ENCODE peak calls at places on chromosome 12, in seven cellular contexts. L is upper lobe of right lung; H is PC-3; D is CD8-positive, alpha-beta T cell; B is prostate gland; W is heart left ventricle; N is mucosa of descending colon. K is an unnamed sample.
A peak's percentile ranks its signal among the peaks of the same experiment; 100 is the strongest.

GRCh38 chr12:70365648-70366518 is at the start of gene KCNMB4:
- DNase-seq in N (peak; percentile 61), H (peak; percentile 74), L (peak; percentile 78), W (peak; percentile 67), D (peak; percentile 67), B (peak; percentile 34), K (peak; percentile 44)

GRCh38 chr12:46124848-46125619 is 134.7 kb upstream of the SCAF11 start:
- DNase-seq in H (peak; percentile 80), L (no peak), D (peak; percentile 56), B (peak; percentile 52), N (peak; percentile 76), W (no peak), K (no peak)

GRCh38 chr12:58521796-58522195 is 398.5 kb downstream of the LRIG3 start:
- DNase-seq in N (no peak), W (no peak), H (peak; percentile 85), D (no peak), L (no peak), B (no peak), K (no peak)

GRCh38 chr12:3141339-3142321 is 64.5 kb downstream of the TSPAN9 start:
- DNase-seq in B (no peak), D (no peak), H (peak; percentile 2), W (peak; percentile 54), N (no peak), L (no peak), K (no peak)

GRCh38 chr12:116236148-116236731 is 41.3 kb downstream of the MED13L start:
- DNase-seq in B (peak; percentile 59), N (peak; percentile 58), H (peak; percentile 69), D (peak; percentile 55), W (peak; percentile 46), L (no peak), K (peak; percentile 46)

GRCh38 chr12:123382684-123383083 is 1.2 kb upstream of the KMT5A start:
- DNase-seq in H (no peak), W (no peak), D (no peak), B (no peak), N (no peak), L (no peak), K (no peak)

GRCh38 chr12:124725099-124725498 is 138.6 kb downstream of the SCARB1 start:
- DNase-seq in D (no peak), N (no peak), B (no peak), L (no peak), H (no peak), W (no peak), K (no peak)

GRCh38 chr12:12986775-12987332 is 13.2 kb downstream of the HEBP1 start:
- DNase-seq in W (no peak), N (no peak), D (no peak), L (no peak), H (no peak), B (no peak), K (no peak)

GRCh38 chr12:43964966-43965365 is 129.1 kb downstream of the TMEM117 start:
- DNase-seq in B (no peak), H (no peak), N (no peak), W (no peak), D (no peak), L (no peak), K (no peak)

GRCh38 chr12:14779834-14780233 is 23.4 kb downstream of the WBP11 start:
- DNase-seq in W (no peak), D (no peak), L (no peak), B (no peak), N (no peak), H (no peak), K (no peak)

GRCh38 chr12:82461393-82461792 is 103.1 kb downstream of the METTL25 start:
- DNase-seq in D (no peak), B (no peak), H (peak; percentile 19), N (no peak), W (no peak), L (no peak), K (no peak)

GRCh38 chr12:130473266-130473665 is 135.6 kb downstream of the PIWIL1 start:
- DNase-seq in N (no peak), D (no peak), B (no peak), H (no peak), L (no peak), W (no peak), K (no peak)

GRCh38 chr12:64088431-64089349 is 133.4 kb downstream of the KICS2 start:
- DNase-seq in W (peak; percentile 64), H (peak; percentile 98), L (no peak), B (peak; percentile 71), D (no peak), N (peak; percentile 80), K (peak; percentile 69)

GRCh38 chr12:58639323-58639934 is 280.9 kb downstream of the LRIG3 start:
- DNase-seq in W (no peak), H (peak; percentile 50), N (no peak), D (no peak), B (no peak), L (no peak), K (no peak)

GRCh38 chr12:121577443-121578180 is 3.2 kb downstream of the KDM2B start:
- DNase-seq in L (no peak), H (no peak), W (no peak), D (no peak), B (no peak), N (no peak), K (no peak)

GRCh38 chr12:26651566-26652188 is 181.3 kb downstream of the ITPR2 start:
- DNase-seq in D (no peak), H (peak; percentile 97), B (peak; percentile 50), W (no peak), L (no peak), N (peak; percentile 70), K (no peak)

GRCh38 chr12:49969027-49969426 is 3.7 kb upstream of the AQP6 start:
- DNase-seq in N (no peak), L (peak; percentile 52), B (no peak), H (no peak), W (no peak), D (no peak), K (peak; percentile 38)

GRCh38 chr12:97487470-97487869 is 24.9 kb downstream of the RMST start:
- DNase-seq in L (no peak), B (no peak), D (no peak), W (no peak), H (no peak), N (no peak), K (no peak)

GRCh38 chr12:55840581-55841351 is 2.0 kb downstream of the MMP19 start:
- DNase-seq in W (no peak), L (no peak), N (no peak), H (no peak), D (no peak), B (no peak), K (no peak)

GRCh38 chr12:55845349-55845748 is 2.6 kb upstream of the MMP19 start:
- DNase-seq in H (no peak), W (no peak), D (no peak), N (no peak), B (no peak), L (no peak), K (no peak)

GRCh38 chr12:55845785-55846496 is 3.2 kb upstream of the MMP19 start:
- DNase-seq in D (no peak), H (no peak), L (no peak), N (no peak), B (no peak), W (peak; percentile 56), K (no peak)

GRCh38 chr12:55843431-55843830 is 695 bp upstream of the MMP19 start:
- DNase-seq in D (no peak), H (no peak), B (no peak), W (no peak), N (no peak), L (no peak), K (no peak)

GRCh38 chr12:55842681-55843429 is at the start of gene MMP19:
- DNase-seq in W (no peak), B (no peak), L (no peak), D (no peak), H (peak; percentile 55), N (no peak), K (no peak)
- TF ChIP-seq CTCF in W (no peak), B (no peak), L (no peak), D (no peak), H (no peak), N (no peak), K (no peak)

GRCh38 chr12:108573310-108573709 is 10.9 kb downstream of the ISCU start:
- DNase-seq in H (peak; percentile 44), N (no peak), B (no peak), D (no peak), W (no peak), L (no peak), K (no peak)

GRCh38 chr12:108570743-108571603 is 8.6 kb downstream of the ISCU start:
- DNase-seq in D (no peak), N (no peak), W (no peak), H (peak; percentile 51), L (no peak), B (no peak), K (no peak)

GRCh38 chr12:108575199-108575912 is 13.0 kb downstream of the ISCU start:
- DNase-seq in W (no peak), D (no peak), B (no peak), N (no peak), H (no peak), L (no peak), K (no peak)

GRCh38 chr12:108571604-108572165 is 9.3 kb downstream of the ISCU start:
- DNase-seq in D (no peak), H (no peak), W (no peak), L (no peak), B (no peak), N (no peak), K (no peak)

GRCh38 chr12:108572166-108572790 is 9.9 kb downstream of the ISCU start:
- DNase-seq in B (no peak), H (peak; percentile 11), D (no peak), N (peak; percentile 35), W (no peak), L (no peak), K (no peak)
- H3K4me1 ChIP-seq in B (no peaks in the 10 kb centered on the region), H (no peaks in the 10 kb centered on the region), D (peaks cover 55% of the 10 kb centered on the region), N (peaks cover 22% of the 10 kb centered on the region), W (peaks cover 23% of the 10 kb centered on the region), L (peaks cover 16% of the 10 kb centered on the region), K (no peaks in the 10 kb centered on the region)

GRCh38 chr12:51240971-51241370 is 2.3 kb downstream of the DAZAP2 start:
- DNase-seq in L (no peak), N (no peak), D (no peak), W (no peak), H (peak; percentile 12), B (no peak), K (no peak)

GRCh38 chr12:51242896-51243295 is 4.3 kb downstream of the DAZAP2 start:
- DNase-seq in B (no peak), L (no peak), W (no peak), H (no peak), D (no peak), N (no peak), K (no peak)

GRCh38 chr12:51244269-51244668 is 5.6 kb downstream of the DAZAP2 start:
- DNase-seq in W (no peak), B (no peak), D (no peak), N (no peak), H (no peak), L (no peak), K (no peak)

GRCh38 chr12:51238510-51239334 is at the start of gene DAZAP2:
- DNase-seq in N (peak; percentile 98), D (peak; percentile 96), H (peak; percentile 76), L (peak; percentile 99), B (peak; percentile 97), W (peak; percentile 97), K (peak; percentile 98)

GRCh38 chr12:51242150-51242549 is 3.5 kb downstream of the DAZAP2 start:
- DNase-seq in L (no peak), W (peak; percentile 53), H (no peak), N (no peak), B (no peak), D (no peak), K (no peak)
- H3K36me3 ChIP-seq in L (peaks cover 57% of the 10 kb centered on the region), W (peaks cover 43% of the 10 kb centered on the region), H (no peaks in the 10 kb centered on the region), N (peaks cover 7% of the 10 kb centered on the region), B (no peaks in the 10 kb centered on the region), D (peaks cover 23% of the 10 kb centered on the region), K (peaks cover 8% of the 10 kb centered on the region)

GRCh38 chr12:52214421-52214802 is 18.6 kb upstream of the KRT7 start:
- DNase-seq in L (peak; percentile 66), H (peak; percentile 63), B (no peak), W (no peak), D (no peak), N (no peak), K (no peak)
- TF ChIP-seq CTCF in L (no peak), H (peak; percentile 19), B (no peak), W (no peak), D (no peak), N (no peak), K (no peak)

K was measured in pancreas.